ENCODE peak calls at places on chromosomes 5 and 9, in six cellular contexts. E is progenitor cell of endocrine pancreas, L is IMR-90, Y is foreskin fibroblast, N is ascending aorta, A is fibroblast of mammary gland. M is an unnamed sample.

GRCh38 chr9:4665357-4665756 is 923 bp downstream of the SPATA6L start:
- DNase-seq in E (no peak), L (peak), Y (no peak), N (no peak), A (peak), M (no peak)

GRCh38 chr9:78167356-78167755 is 68.5 kb upstream of the CEP78 start:
- DNase-seq in E (peak), L (no peak), Y (no peak), N (no peak), A (no peak), M (no peak)

GRCh38 chr5:78734094-78734845 is 85.7 kb upstream of the LHFPL2 start:
- DNase-seq in E (no peak), L (no peak), Y (no peak), N (no peak), A (no peak), M (no peak)

GRCh38 chr9:125893277-125893676 is 146.1 kb downstream of the PBX3 start:
- DNase-seq in E (no peak), L (no peak), Y (no peak), N (no peak), A (no peak), M (no peak)

GRCh38 chr5:133786432-133786831 is 174.1 kb upstream of the FSTL4 start:
- DNase-seq in E (no peak), L (no peak), Y (no peak), N (no peak), A (no peak), M (no peak)

GRCh38 chr5:369151-369939 is 47.8 kb downstream of the AHRR start:
- DNase-seq in E (peak), L (peak), Y (peak), N (peak), A (no peak), M (peak)

GRCh38 chr5:127702913-127703575 is at the start of gene CCDC192:
- DNase-seq in E (no peak), L (no peak), Y (no peak), N (no peak), A (no peak), M (no peak)

GRCh38 chr5:66824476-66824875 is 228.3 kb downstream of the MAST4 start:
- DNase-seq in E (no peak), L (no peak), Y (no peak), N (no peak), A (no peak), M (no peak)

GRCh38 chr9:131728961-131729360 is 10.9 kb downstream of the RAPGEF1 start:
- DNase-seq in E (no peak), L (no peak), Y (no peak), N (no peak), A (no peak), M (peak)

GRCh38 chr9:19127881-19128719 is 808 bp upstream of the PLIN2 start:
- DNase-seq in E (peak), L (no peak), Y (no peak), N (peak), A (no peak), M (peak)

GRCh38 chr5:16522096-16522495 is 56.5 kb upstream of the ZNF622 start:
- DNase-seq in E (no peak), L (no peak), Y (no peak), N (no peak), A (no peak), M (no peak)

GRCh38 chr5:84374568-84374967 is 10.1 kb downstream of the EDIL3 start:
- DNase-seq in E (no peak), L (no peak), Y (no peak), N (no peak), A (no peak), M (no peak)

GRCh38 chr5:163565931-163566608 is 60.7 kb downstream of the MAT2B start:
- DNase-seq in E (peak), L (peak), Y (peak), N (no peak), A (no peak), M (no peak)

GRCh38 chr5:35513612-35514011 is 104.1 kb upstream of the SPEF2 start:
- DNase-seq in E (no peak), L (no peak), Y (no peak), N (no peak), A (no peak), M (no peak)

GRCh38 chr5:158435161-158435616 is 576.2 kb upstream of the CLINT1 start:
- DNase-seq in E (no peak), L (no peak), Y (no peak), N (no peak), A (no peak), M (no peak)

GRCh38 chr5:15943487-15943886 is 236.1 kb downstream of the MARCHF11 start:
- DNase-seq in E (no peak), L (peak), Y (no peak), N (no peak), A (no peak), M (no peak)

GRCh38 chr5:83589786-83590185 is 118.2 kb downstream of the VCAN start:
- DNase-seq in E (no peak), L (no peak), Y (no peak), N (no peak), A (no peak), M (no peak)

GRCh38 chr9:106816524-106816923 is 46.4 kb upstream of the ZNF462 start:
- DNase-seq in E (no peak), L (no peak), Y (no peak), N (no peak), A (no peak), M (no peak)

GRCh38 chr9:69946800-69947437 is 96.7 kb upstream of the MAMDC2 start:
- DNase-seq in E (no peak), L (peak), Y (peak), N (no peak), A (peak), M (no peak)

GRCh38 chr5:122723606-122724352 is 51.1 kb upstream of the SNX2 start:
- DNase-seq in E (no peak), L (peak), Y (peak), N (no peak), A (peak), M (no peak)

GRCh38 chr5:89901983-89902382 is 507.6 kb downstream of the CETN3 start:
- DNase-seq in E (no peak), L (no peak), Y (no peak), N (peak), A (no peak), M (no peak)

GRCh38 chr9:126690431-126691051 is 76.8 kb downstream of the LMX1B start:
- DNase-seq in E (peak), L (no peak), Y (no peak), N (no peak), A (peak), M (peak)

GRCh38 chr5:139410121-139410885 is 6.4 kb upstream of the SPATA24 start:
- DNase-seq in E (no peak), L (peak), Y (no peak), N (peak), A (no peak), M (no peak)

M was measured in central memory CD8-positive, alpha-beta T cell.